ENCODE peak calls at places on chromosomes 6 and 20, in four cellular contexts. T is T-cell, H is neuronal stem cell, E is breast epithelium. V is an unnamed sample.

GRCh38 chr6:14448246-14448645 is 330.7 kb downstream of the CD83 start:
- DNase-seq in T (no peak), H (no peak), E (no peak), V (no peak)

GRCh38 chr6:79833264-79833663 is 114.1 kb downstream of the ELOVL4 start:
- DNase-seq in T (no peak), H (no peak), E (no peak), V (no peak)

GRCh38 chr20:48722737-48723191 is 105.0 kb downstream of the PREX1 start:
- DNase-seq in T (no peak), H (no peak), E (no peak), V (no peak)

GRCh38 chr6:158536891-158537798 is 22.7 kb upstream of the TMEM181 start:
- DNase-seq in T (no peak), H (peak), E (no peak), V (peak)

GRCh38 chr6:125827788-125828313 is 37.1 kb downstream of the NCOA7 start:
- DNase-seq in T (no peak), H (no peak), E (no peak), V (no peak)

GRCh38 chr6:169859401-169859977 is 108.1 kb downstream of the ERMARD start:
- DNase-seq in T (no peak), H (no peak), E (no peak), V (no peak)

GRCh38 chr6:135182120-135182992 is 1.2 kb downstream of the MYB start:
- DNase-seq in T (peak), H (peak), E (no peak), V (no peak)

GRCh38 chr20:21618697-21619421 is 86.6 kb upstream of the PAX1 start:
- DNase-seq in T (no peak), H (no peak), E (no peak), V (no peak)

GRCh38 chr6:3382399-3383279 is 74.2 kb downstream of the SLC22A23 start:
- DNase-seq in T (no peak), H (no peak), E (no peak), V (no peak)

GRCh38 chr6:116564921-116565872 is 6.1 kb upstream of the RWDD1 start:
- DNase-seq in T (peak), H (no peak), E (no peak), V (peak)

GRCh38 chr6:76852776-76853175 is 610.5 kb downstream of the HTR1B start:
- DNase-seq in T (no peak), H (no peak), E (no peak), V (no peak)

GRCh38 chr6:85250586-85251216 is 199.2 kb upstream of the NT5E start:
- DNase-seq in T (no peak), H (no peak), E (no peak), V (no peak)

GRCh38 chr6:25056130-25056529 is 120.4 kb upstream of the RIPOR2 start:
- DNase-seq in T (peak), H (no peak), E (no peak), V (no peak)

GRCh38 chr20:9515211-9515580 is 806 bp downstream of the LAMP5 start:
- DNase-seq in T (no peak), H (no peak), E (no peak), V (no peak)

GRCh38 chr6:132054525-132054924 is 103.4 kb upstream of the CCN2 start:
- DNase-seq in T (no peak), H (no peak), E (no peak), V (no peak)

GRCh38 chr6:17730078-17730704 is 23.5 kb upstream of the NUP153 start:
- DNase-seq in T (no peak), H (no peak), E (no peak), V (no peak)

GRCh38 chr6:38175786-38176185 is 356.3 kb downstream of the ZFAND3 start:
- DNase-seq in T (no peak), H (no peak), E (no peak), V (no peak)

GRCh38 chr20:64242003-64242796 is 13.3 kb upstream of the PCMTD2 start:
- DNase-seq in T (no peak), H (no peak), E (no peak), V (peak)

GRCh38 chr6:111087106-111087835 is at the start of gene SLC16A10:
- DNase-seq in T (peak), H (peak), E (peak), V (peak)

GRCh38 chr6:19303381-19303780 is 533.8 kb upstream of the ID4 start:
- DNase-seq in T (no peak), H (no peak), E (no peak), V (no peak)

GRCh38 chr6:86712039-86712438 is 225.3 kb upstream of the HTR1E start:
- DNase-seq in T (no peak), H (no peak), E (no peak), V (no peak)

GRCh38 chr20:52312131-52312729 is 120.7 kb upstream of the ZFP64 start:
- DNase-seq in T (peak), H (peak), E (peak), V (no peak)

GRCh38 chr6:114906096-114906495 is 563.3 kb upstream of the HS3ST5 start:
- DNase-seq in T (no peak), H (no peak), E (no peak), V (no peak)

GRCh38 chr20:47126709-47127108 is 229.8 kb downstream of the ZMYND8 start:
- DNase-seq in T (no peak), H (no peak), E (peak), V (no peak)

GRCh38 chr6:20306491-20306890 is 94.2 kb upstream of the MBOAT1 start:
- DNase-seq in T (no peak), H (no peak), E (no peak), V (no peak)

GRCh38 chr6:30573113-30573512 is 1.9 kb downstream of the ABCF1 start:
- DNase-seq in T (no peak), H (no peak), E (no peak), V (no peak)

GRCh38 chr20:1637755-1638154 is 17.9 kb upstream of the SIRPB1 start:
- DNase-seq in T (no peak), H (no peak), E (no peak), V (no peak)

GRCh38 chr6:110345025-110345424 is 13.1 kb downstream of the METTL24 start:
- DNase-seq in T (no peak), H (no peak), E (no peak), V (no peak)

GRCh38 chr6:91634791-91635190 is 1047.9 kb upstream of the MAP3K7 start:
- DNase-seq in T (no peak), H (no peak), E (no peak), V (no peak)

GRCh38 chr20:4726710-4727391 is 5.1 kb downstream of the PRND start:
- DNase-seq in T (peak), H (no peak), E (no peak), V (peak)

GRCh38 chr6:108581237-108581931 is 20.7 kb downstream of the FOXO3 start:
- DNase-seq in T (no peak), H (no peak), E (no peak), V (peak)

GRCh38 chr20:5870462-5871021 is 79.8 kb downstream of the TRMT6 start:
- DNase-seq in T (no peak), H (no peak), E (no peak), V (no peak)

GRCh38 chr6:28424163-28424562 is 19.1 kb downstream of the ZSCAN23 start:
- DNase-seq in T (no peak), H (no peak), E (no peak), V (no peak)

GRCh38 chr6:128491643-128492206 is 28.7 kb downstream of the PTPRK start:
- DNase-seq in T (no peak), H (no peak), E (peak), V (peak)

GRCh38 chr20:32037929-32038328 is 14.1 kb upstream of the HCK start:
- DNase-seq in T (no peak), H (no peak), E (no peak), V (no peak)

GRCh38 chr6:169527306-169527705 is 174.5 kb downstream of the WDR27 start:
- DNase-seq in T (no peak), H (no peak), E (no peak), V (no peak)